ENCODE peak calls at places on chromosomes 5 and 9, in eight cellular contexts. A is cardiac muscle cell; M is lower lobe of right lung; Z is prostate gland; U is naive thymus-derived CD4-positive, alpha-beta T cell; J is body of pancreas; E is neuronal stem cell; B is transverse colon. P is an unnamed sample. For H3K9me3 and H3K4me1, the result is how much of the 10 kb centered on the place peaks cover.

GRCh38 chr5:9473624-9474023 is 72.3 kb downstream of the SEMA5A start:
- DNase-seq in A (no peak), J (no peak), E (no peak), Z (no peak), B (no peak), M (no peak), U (no peak), P (no peak)

GRCh38 chr5:91378683-91379601 is 4.2 kb downstream of the ARRDC3 start:
- DNase-seq in B (no peak), M (no peak), U (no peak), A (no peak), Z (no peak), E (no peak), J (no peak), P (no peak)

GRCh38 chr5:40882291-40882690 is 27.0 kb upstream of the C7 start:
- DNase-seq in U (no peak), A (no peak), J (no peak), M (no peak), E (no peak), B (no peak), Z (no peak), P (no peak)

GRCh38 chr5:77224672-77225355 is 14.3 kb downstream of the PDE8B start:
- DNase-seq in J (no peak), U (no peak), E (no peak), B (no peak), Z (no peak), M (no peak), A (peak), P (no peak)

GRCh38 chr9:138114501-138115245 is 237.1 kb downstream of the CACNA1B start:
- DNase-seq in E (no peak), A (no peak), M (no peak), Z (no peak), U (no peak), B (no peak), J (no peak), P (no peak)

GRCh38 chr5:16492398-16493175 is 27.0 kb upstream of the ZNF622 start:
- DNase-seq in Z (peak), M (no peak), B (peak), J (peak), A (peak), U (no peak), E (no peak), P (peak)

GRCh38 chr9:109799792-109800191 is 19.8 kb downstream of the PALM2AKAP2 start:
- DNase-seq in M (no peak), U (no peak), J (no peak), Z (no peak), A (peak), B (no peak), E (no peak), P (no peak)

GRCh38 chr5:34986965-34987364 is 57.6 kb downstream of the DNAJC21 start:
- DNase-seq in M (no peak), J (no peak), Z (no peak), U (no peak), A (no peak), B (no peak), E (no peak), P (no peak)

GRCh38 chr9:17135578-17135904 is 701 bp downstream of the CNTLN start:
- DNase-seq in J (no peak), E (no peak), M (peak), U (no peak), A (peak), B (no peak), Z (peak), P (peak)

GRCh38 chr5:133565993-133566392 is 46.3 kb downstream of the FSTL4 start:
- DNase-seq in J (no peak), Z (no peak), U (no peak), M (no peak), E (peak), B (no peak), A (peak), P (no peak)

DNA sequence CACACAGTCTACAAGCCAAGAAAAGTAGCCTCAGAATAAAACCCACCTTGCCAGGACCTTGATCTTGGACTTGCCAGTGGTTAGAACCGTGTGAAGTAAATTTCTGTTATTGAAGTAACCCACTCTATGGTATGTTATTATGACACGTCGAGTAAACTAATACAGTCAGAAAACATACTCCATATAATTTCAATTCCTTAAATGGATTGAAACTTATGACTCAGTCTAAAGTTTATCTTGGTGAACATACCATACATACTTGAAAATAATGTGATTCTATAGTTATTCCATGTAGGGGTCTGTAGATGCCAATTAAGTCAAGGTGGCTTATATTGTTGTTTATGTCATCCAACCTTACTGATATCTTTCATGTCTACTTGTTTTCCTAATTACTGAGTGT is 950.7 kb downstream of the TLE4 start:
- DNase-seq in Z (no peak), E (no peak), B (no peak), U (no peak), M (no peak), A (no peak), J (no peak), P (no peak)
- H3K9me3 ChIP-seq in Z (under half), E (under half), B (under half), U (under half), M (under half), A (under half), J (under half), P (under half)

DNA sequence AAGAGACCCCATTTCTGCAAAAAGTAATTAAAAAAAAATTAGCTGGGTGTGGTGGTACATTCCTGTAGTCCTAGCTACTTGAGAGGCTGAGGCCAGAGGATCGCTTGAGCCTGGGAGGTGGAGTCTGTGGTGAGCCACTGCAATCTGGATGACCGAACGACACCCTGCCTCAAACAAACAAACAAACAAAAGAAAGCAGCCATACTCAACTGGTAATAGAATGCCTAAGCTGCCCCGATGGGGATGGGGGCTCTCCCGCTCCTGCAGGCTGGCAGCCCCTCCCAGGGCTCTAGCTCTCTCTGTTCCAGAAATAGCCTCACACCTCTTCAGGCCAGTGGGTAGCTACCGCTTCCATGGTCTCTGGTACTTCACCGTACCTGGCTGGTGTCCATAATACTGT is 241.8 kb downstream of the FANCC start:
- DNase-seq in U (no peak), E (no peak), M (no peak), A (no peak), B (no peak), Z (no peak), J (no peak), P (no peak)
- H3K4me1 ChIP-seq in U (under half), E (under half), M (half or more), A (under half), B (under half), Z (under half), J (half or more), P (under half)

DNA sequence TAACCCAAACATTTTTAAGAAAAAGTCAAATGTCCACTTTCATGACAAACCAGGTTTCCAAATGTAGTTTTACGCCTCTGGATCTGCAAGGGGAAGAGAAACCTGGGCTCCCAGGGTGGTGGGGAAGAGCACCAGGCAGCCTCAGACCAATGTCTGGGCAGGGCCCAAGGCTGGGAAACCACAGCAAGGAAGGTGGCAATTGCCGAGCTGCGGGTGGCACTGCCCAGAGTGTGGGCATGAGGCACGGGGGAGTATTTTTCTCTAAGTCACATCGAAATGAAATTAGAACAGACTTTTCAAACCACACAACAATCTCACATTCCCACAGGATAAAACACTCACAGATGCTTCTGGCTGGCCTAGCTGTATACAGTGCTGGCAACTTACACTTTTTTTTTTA is 32.6 kb upstream of the RASGEF1C start:
- DNase-seq in E (no peak), Z (no peak), B (no peak), U (no peak), M (no peak), A (no peak), J (no peak), P (no peak)
- H3K9me3 ChIP-seq in E (under half), Z (under half), B (under half), U (under half), M (under half), A (under half), J (under half), P (under half)

GRCh38 chr9:127989094-127989493 is 8.3 kb upstream of the EEIG1 start:
- DNase-seq in B (peak), Z (no peak), J (peak), M (no peak), A (no peak), U (no peak), E (no peak), P (peak)
- H3K4me1 ChIP-seq in B (under half), Z (under half), J (half or more), M (under half), A (under half), U (under half), E (under half), P (under half)

GRCh38 chr5:178403351-178403750 is 170.7 kb upstream of the PHYKPL start:
- DNase-seq in M (no peak), U (no peak), Z (no peak), J (no peak), E (no peak), A (no peak), B (no peak), P (no peak)
- H3K9me3 ChIP-seq in M (under half), U (under half), Z (under half), J (under half), E (under half), A (under half), B (under half), P (under half)

GRCh38 chr9:89432986-89433530 is 64.9 kb downstream of the SEMA4D start:
- DNase-seq in M (no peak), J (no peak), E (no peak), U (no peak), B (no peak), A (no peak), Z (no peak), P (no peak)
- H3K4me1 ChIP-seq in M (under half), J (under half), E (under half), U (half or more), B (under half), A (under half), Z (under half), P (half or more)